ENCODE peak calls at places on chromosomes 6 and 20, in ten cellular contexts. One of them, this sample, is unnamed.
A peak's percentile ranks its signal among the peaks of the same experiment; 100 is the strongest.

GRCh38 chr20:56205350-56205749 is 43.2 kb upstream of the MC3R start:
- DNase-seq in neural progenitor cell: no peak
- DNase-seq in brain microvascular endothelial cell: no peak
- DNase-seq in GM06990: no peak
- DNase-seq in kidney epithelial cell: no peak
- DNase-seq in fibroblast of the aortic adventitia: no peak
- DNase-seq in PC-3: no peak
- DNase-seq in HepG2: no peak
- DNase-seq in lower lobe of right lung: no peak
- DNase-seq in K562: no peak
- DNase-seq in this sample: no peak

GRCh38 chr20:3407426-3408250 is at the start of gene DNAAF9:
- DNase-seq in neural progenitor cell: peak; percentile 88
- DNase-seq in brain microvascular endothelial cell: peak; percentile 45
- DNase-seq in GM06990: peak; percentile 73
- DNase-seq in kidney epithelial cell: peak; percentile 42
- DNase-seq in fibroblast of the aortic adventitia: peak; percentile 62
- DNase-seq in PC-3: peak; percentile 74
- DNase-seq in HepG2: peak; percentile 81
- DNase-seq in lower lobe of right lung: peak; percentile 89
- DNase-seq in K562: peak; percentile 91
- DNase-seq in this sample: peak; percentile 69

GRCh38 chr6:128463942-128464341 is 56.5 kb downstream of the PTPRK start:
- DNase-seq in neural progenitor cell: no peak
- DNase-seq in brain microvascular endothelial cell: peak; percentile 13
- DNase-seq in GM06990: no peak
- DNase-seq in kidney epithelial cell: no peak
- DNase-seq in fibroblast of the aortic adventitia: peak; percentile 67
- DNase-seq in PC-3: peak; percentile 83
- DNase-seq in HepG2: no peak
- DNase-seq in lower lobe of right lung: no peak
- DNase-seq in K562: no peak
- DNase-seq in this sample: no peak

GRCh38 chr6:52598123-52598823 is 21.4 kb upstream of the TRAM2 start:
- DNase-seq in neural progenitor cell: peak; percentile 87
- DNase-seq in brain microvascular endothelial cell: peak; percentile 85
- DNase-seq in GM06990: no peak
- DNase-seq in kidney epithelial cell: no peak
- DNase-seq in fibroblast of the aortic adventitia: peak; percentile 77
- DNase-seq in PC-3: peak; percentile 21
- DNase-seq in HepG2: peak; percentile 100
- DNase-seq in lower lobe of right lung: no peak
- DNase-seq in K562: peak; percentile 89
- DNase-seq in this sample: peak; percentile 86

GRCh38 chr20:22248052-22248667 is 336.2 kb downstream of the FOXA2 start:
- DNase-seq in neural progenitor cell: peak; percentile 65
- DNase-seq in brain microvascular endothelial cell: peak; percentile 3
- DNase-seq in GM06990: no peak
- DNase-seq in kidney epithelial cell: no peak
- DNase-seq in fibroblast of the aortic adventitia: peak; percentile 27
- DNase-seq in PC-3: peak; percentile 43
- DNase-seq in HepG2: peak; percentile 35
- DNase-seq in lower lobe of right lung: no peak
- DNase-seq in K562: no peak
- DNase-seq in this sample: peak; percentile 16

GRCh38 chr6:116528163-116528562 is 16.7 kb downstream of the CALHM5 start:
- DNase-seq in neural progenitor cell: no peak
- DNase-seq in brain microvascular endothelial cell: no peak
- DNase-seq in GM06990: no peak
- DNase-seq in kidney epithelial cell: no peak
- DNase-seq in fibroblast of the aortic adventitia: no peak
- DNase-seq in PC-3: no peak
- DNase-seq in HepG2: no peak
- DNase-seq in lower lobe of right lung: no peak
- DNase-seq in K562: no peak
- DNase-seq in this sample: no peak

GRCh38 chr6:14972379-14973067 is 273.3 kb upstream of the JARID2 start:
- DNase-seq in neural progenitor cell: no peak
- DNase-seq in brain microvascular endothelial cell: no peak
- DNase-seq in GM06990: no peak
- DNase-seq in kidney epithelial cell: no peak
- DNase-seq in fibroblast of the aortic adventitia: no peak
- DNase-seq in PC-3: no peak
- DNase-seq in HepG2: no peak
- DNase-seq in lower lobe of right lung: no peak
- DNase-seq in K562: no peak
- DNase-seq in this sample: no peak

GRCh38 chr6:23561732-23562131 is 564.3 kb upstream of the NRSN1 start:
- DNase-seq in neural progenitor cell: no peak
- DNase-seq in brain microvascular endothelial cell: no peak
- DNase-seq in GM06990: no peak
- DNase-seq in kidney epithelial cell: no peak
- DNase-seq in fibroblast of the aortic adventitia: no peak
- DNase-seq in PC-3: no peak
- DNase-seq in HepG2: no peak
- DNase-seq in lower lobe of right lung: no peak
- DNase-seq in K562: no peak
- DNase-seq in this sample: no peak

GRCh38 chr6:101399627-101399955 is 6.1 kb downstream of the GRIK2 start:
- DNase-seq in neural progenitor cell: peak; percentile 21
- DNase-seq in brain microvascular endothelial cell: no peak
- DNase-seq in GM06990: no peak
- DNase-seq in kidney epithelial cell: no peak
- DNase-seq in fibroblast of the aortic adventitia: no peak
- DNase-seq in PC-3: no peak
- DNase-seq in HepG2: no peak
- DNase-seq in lower lobe of right lung: no peak
- DNase-seq in K562: no peak
- DNase-seq in this sample: no peak

GRCh38 chr6:44084231-44085014 is 42.8 kb downstream of the MRPL14 start:
- DNase-seq in neural progenitor cell: peak; percentile 53
- DNase-seq in brain microvascular endothelial cell: no peak
- DNase-seq in GM06990: no peak
- DNase-seq in kidney epithelial cell: no peak
- DNase-seq in fibroblast of the aortic adventitia: no peak
- DNase-seq in PC-3: no peak
- DNase-seq in HepG2: peak; percentile 54
- DNase-seq in lower lobe of right lung: no peak
- DNase-seq in K562: no peak
- DNase-seq in this sample: peak; percentile 41

GRCh38 chr6:40907198-40907701 is 131.8 kb downstream of the UNC5CL start:
- DNase-seq in neural progenitor cell: no peak
- DNase-seq in brain microvascular endothelial cell: no peak
- DNase-seq in GM06990: no peak
- DNase-seq in kidney epithelial cell: peak; percentile 74
- DNase-seq in fibroblast of the aortic adventitia: peak; percentile 23
- DNase-seq in PC-3: peak; percentile 95
- DNase-seq in HepG2: peak; percentile 19
- DNase-seq in lower lobe of right lung: no peak
- DNase-seq in K562: no peak
- DNase-seq in this sample: peak; percentile 23

GRCh38 chr20:44431502-44432234 is 44.0 kb upstream of the TTPAL start:
- DNase-seq in neural progenitor cell: no peak
- DNase-seq in brain microvascular endothelial cell: no peak
- DNase-seq in GM06990: no peak
- DNase-seq in kidney epithelial cell: no peak
- DNase-seq in fibroblast of the aortic adventitia: peak; percentile 20
- DNase-seq in PC-3: no peak
- DNase-seq in HepG2: peak; percentile 72
- DNase-seq in lower lobe of right lung: no peak
- DNase-seq in K562: no peak
- DNase-seq in this sample: no peak

GRCh38 chr6:79949235-79949634 is 1.9 kb upstream of the ELOVL4 start:
- DNase-seq in neural progenitor cell: peak; percentile 92
- DNase-seq in brain microvascular endothelial cell: peak; percentile 58
- DNase-seq in GM06990: peak; percentile 15
- DNase-seq in kidney epithelial cell: peak; percentile 52
- DNase-seq in fibroblast of the aortic adventitia: peak; percentile 80
- DNase-seq in PC-3: peak; percentile 66
- DNase-seq in HepG2: peak; percentile 79
- DNase-seq in lower lobe of right lung: peak; percentile 49
- DNase-seq in K562: peak; percentile 33
- DNase-seq in this sample: peak; percentile 79

GRCh38 chr20:22402550-22402949 is 181.8 kb downstream of the FOXA2 start:
- DNase-seq in neural progenitor cell: peak; percentile 16
- DNase-seq in brain microvascular endothelial cell: no peak
- DNase-seq in GM06990: no peak
- DNase-seq in kidney epithelial cell: no peak
- DNase-seq in fibroblast of the aortic adventitia: no peak
- DNase-seq in PC-3: no peak
- DNase-seq in HepG2: no peak
- DNase-seq in lower lobe of right lung: no peak
- DNase-seq in K562: no peak
- DNase-seq in this sample: no peak

DNA sequence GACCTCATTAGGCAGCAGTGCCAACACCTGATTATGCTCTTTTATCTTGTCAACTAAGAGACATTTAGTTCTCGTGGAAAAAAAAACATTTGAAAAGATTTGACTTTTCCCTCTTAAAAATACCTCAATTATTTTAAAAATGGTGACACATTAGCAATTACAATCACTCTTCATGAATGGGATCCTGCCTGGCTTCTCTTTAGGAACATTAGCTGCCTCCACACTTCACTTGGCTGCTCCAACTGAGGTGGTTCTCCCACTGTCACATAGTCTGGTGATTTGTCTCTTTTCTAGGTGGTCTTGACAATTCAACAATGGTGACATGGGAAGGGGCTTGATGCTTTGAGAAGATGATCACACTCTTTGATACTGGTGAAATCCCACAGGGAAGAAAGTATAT is 26.2 kb upstream of the SLC35F1 start:
- DNase-seq in neural progenitor cell: no peak
- DNase-seq in brain microvascular endothelial cell: no peak
- DNase-seq in GM06990: no peak
- DNase-seq in kidney epithelial cell: no peak
- DNase-seq in fibroblast of the aortic adventitia: no peak
- DNase-seq in PC-3: no peak
- DNase-seq in HepG2: no peak
- DNase-seq in lower lobe of right lung: no peak
- DNase-seq in K562: no peak
- DNase-seq in this sample: no peak
- TF ChIP-seq CTCF in neural progenitor cell: no peak
- TF ChIP-seq CTCF in brain microvascular endothelial cell: no peak
- TF ChIP-seq CTCF in GM06990: no peak
- TF ChIP-seq CTCF in kidney epithelial cell: no peak
- TF ChIP-seq CTCF in fibroblast of the aortic adventitia: no peak
- TF ChIP-seq CTCF in PC-3: no peak
- TF ChIP-seq CTCF in HepG2: no peak
- TF ChIP-seq CTCF in lower lobe of right lung: no peak
- TF ChIP-seq CTCF in K562: no peak
- TF ChIP-seq CTCF in this sample: no peak

GRCh38 chr6:75493400-75494064 is at the start of gene FILIP1:
- DNase-seq in neural progenitor cell: peak; percentile 72
- DNase-seq in brain microvascular endothelial cell: peak; percentile 87
- DNase-seq in GM06990: no peak
- DNase-seq in kidney epithelial cell: peak; percentile 23
- DNase-seq in fibroblast of the aortic adventitia: peak; percentile 68
- DNase-seq in PC-3: no peak
- DNase-seq in HepG2: no peak
- DNase-seq in lower lobe of right lung: peak; percentile 44
- DNase-seq in K562: no peak
- DNase-seq in this sample: peak; percentile 40

GRCh38 chr6:75489025-75489424 is 4.6 kb downstream of the FILIP1 start:
- DNase-seq in neural progenitor cell: no peak
- DNase-seq in brain microvascular endothelial cell: peak; percentile 54
- DNase-seq in GM06990: no peak
- DNase-seq in kidney epithelial cell: no peak
- DNase-seq in fibroblast of the aortic adventitia: peak; percentile 33
- DNase-seq in PC-3: no peak
- DNase-seq in HepG2: no peak
- DNase-seq in lower lobe of right lung: no peak
- DNase-seq in K562: no peak
- DNase-seq in this sample: no peak

GRCh38 chr6:75492769-75493168 is 831 bp downstream of the FILIP1 start:
- DNase-seq in neural progenitor cell: no peak
- DNase-seq in brain microvascular endothelial cell: no peak
- DNase-seq in GM06990: peak; percentile 44
- DNase-seq in kidney epithelial cell: no peak
- DNase-seq in fibroblast of the aortic adventitia: no peak
- DNase-seq in PC-3: no peak
- DNase-seq in HepG2: no peak
- DNase-seq in lower lobe of right lung: no peak
- DNase-seq in K562: no peak
- DNase-seq in this sample: no peak

GRCh38 chr6:75494290-75494689 is 690 bp upstream of the FILIP1 start:
- DNase-seq in neural progenitor cell: no peak
- DNase-seq in brain microvascular endothelial cell: no peak
- DNase-seq in GM06990: no peak
- DNase-seq in kidney epithelial cell: no peak
- DNase-seq in fibroblast of the aortic adventitia: no peak
- DNase-seq in PC-3: no peak
- DNase-seq in HepG2: no peak
- DNase-seq in lower lobe of right lung: no peak
- DNase-seq in K562: no peak
- DNase-seq in this sample: no peak

GRCh38 chr6:75491302-75491701 is 2.3 kb downstream of the FILIP1 start:
- DNase-seq in neural progenitor cell: no peak
- DNase-seq in brain microvascular endothelial cell: no peak
- DNase-seq in GM06990: no peak
- DNase-seq in kidney epithelial cell: no peak
- DNase-seq in fibroblast of the aortic adventitia: no peak
- DNase-seq in PC-3: no peak
- DNase-seq in HepG2: no peak
- DNase-seq in lower lobe of right lung: no peak
- DNase-seq in K562: no peak
- DNase-seq in this sample: no peak
- H3K4me3 ChIP-seq in neural progenitor cell: no peak overlapping the region
- H3K4me3 ChIP-seq in brain microvascular endothelial cell: no peak overlapping the region
- H3K4me3 ChIP-seq in GM06990: no peak overlapping the region
- H3K4me3 ChIP-seq in kidney epithelial cell: no peak overlapping the region
- H3K4me3 ChIP-seq in fibroblast of the aortic adventitia: no peak overlapping the region
- H3K4me3 ChIP-seq in PC-3: no peak overlapping the region
- H3K4me3 ChIP-seq in HepG2: no peak overlapping the region
- H3K4me3 ChIP-seq in lower lobe of right lung: peak overlapping the region; percentile 47
- H3K4me3 ChIP-seq in K562: no peak overlapping the region
- H3K4me3 ChIP-seq in this sample: no peak overlapping the region

DNA sequence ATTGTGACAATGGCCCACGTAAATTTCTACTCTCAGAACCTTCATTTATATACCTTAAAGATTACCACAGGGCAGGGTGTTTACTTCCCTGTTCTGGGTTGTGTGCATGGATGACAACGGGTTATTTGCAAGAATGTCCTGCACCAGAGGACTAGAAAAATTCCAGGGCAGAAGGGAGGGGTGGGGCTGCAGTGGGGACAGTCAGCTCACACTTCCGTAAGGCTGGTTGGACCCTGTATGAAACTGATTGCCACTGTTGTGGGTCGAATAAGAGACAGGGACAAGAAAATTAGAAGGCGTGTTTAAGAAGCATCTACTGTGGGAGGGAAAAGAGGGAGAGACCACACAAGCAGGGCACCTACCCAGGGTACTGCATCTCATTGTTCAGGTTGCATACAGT is 96.5 kb downstream of the SNAP25 start:
- DNase-seq in neural progenitor cell: peak; percentile 11
- DNase-seq in brain microvascular endothelial cell: no peak
- DNase-seq in GM06990: no peak
- DNase-seq in kidney epithelial cell: no peak
- DNase-seq in fibroblast of the aortic adventitia: no peak
- DNase-seq in PC-3: no peak
- DNase-seq in HepG2: peak; percentile 24
- DNase-seq in lower lobe of right lung: no peak
- DNase-seq in K562: no peak
- DNase-seq in this sample: no peak
- TF ChIP-seq CTCF in neural progenitor cell: no peak
- TF ChIP-seq CTCF in brain microvascular endothelial cell: no peak
- TF ChIP-seq CTCF in GM06990: no peak
- TF ChIP-seq CTCF in kidney epithelial cell: no peak
- TF ChIP-seq CTCF in fibroblast of the aortic adventitia: no peak
- TF ChIP-seq CTCF in PC-3: no peak
- TF ChIP-seq CTCF in HepG2: no peak
- TF ChIP-seq CTCF in lower lobe of right lung: no peak
- TF ChIP-seq CTCF in K562: no peak
- TF ChIP-seq CTCF in this sample: no peak

GRCh38 chr6:33450434-33450833 is 3.9 kb upstream of the ZBTB9 start:
- DNase-seq in neural progenitor cell: no peak
- DNase-seq in brain microvascular endothelial cell: no peak
- DNase-seq in GM06990: no peak
- DNase-seq in kidney epithelial cell: no peak
- DNase-seq in fibroblast of the aortic adventitia: no peak
- DNase-seq in PC-3: no peak
- DNase-seq in HepG2: no peak
- DNase-seq in lower lobe of right lung: no peak
- DNase-seq in K562: no peak
- DNase-seq in this sample: no peak
- H3K4me3 ChIP-seq in neural progenitor cell: no peak overlapping the region
- H3K4me3 ChIP-seq in brain microvascular endothelial cell: no peak overlapping the region
- H3K4me3 ChIP-seq in GM06990: no peak overlapping the region
- H3K4me3 ChIP-seq in kidney epithelial cell: no peak overlapping the region
- H3K4me3 ChIP-seq in fibroblast of the aortic adventitia: no peak overlapping the region
- H3K4me3 ChIP-seq in PC-3: no peak overlapping the region
- H3K4me3 ChIP-seq in HepG2: no peak overlapping the region
- H3K4me3 ChIP-seq in lower lobe of right lung: no peak overlapping the region
- H3K4me3 ChIP-seq in K562: no peak overlapping the region
- H3K4me3 ChIP-seq in this sample: no peak overlapping the region